ENCODE peak calls at places on chromosome 20, in seven cellular contexts. One of them, this sample, is unnamed.

GRCh38 chr20:4601630-4602296 is 119.9 kb upstream of the PRND start:
- DNase-seq in cardiac muscle cell: no peak
- DNase-seq in AG10803: peak; percentile 61
- DNase-seq in right atrium auricular region: no peak
- DNase-seq in HFFc6: no peak
- DNase-seq in A549: no peak
- DNase-seq in activated CD8-positive, alpha-beta T cell treated with anti-CD3 and anti-CD28 coated beads for 36 hours: no peak
- DNase-seq in this sample: no peak

GRCh38 chr20:5061209-5061608 is 58.5 kb downstream of the PCNA start:
- DNase-seq in cardiac muscle cell: no peak
- DNase-seq in AG10803: no peak
- DNase-seq in right atrium auricular region: no peak
- DNase-seq in HFFc6: peak; percentile 21
- DNase-seq in A549: peak; percentile 59
- DNase-seq in activated CD8-positive, alpha-beta T cell treated with anti-CD3 and anti-CD28 coated beads for 36 hours: no peak
- DNase-seq in this sample: no peak

GRCh38 chr20:57608516-57608915 is 11.7 kb downstream of the ZBP1 start:
- DNase-seq in cardiac muscle cell: no peak
- DNase-seq in AG10803: no peak
- DNase-seq in right atrium auricular region: no peak
- DNase-seq in HFFc6: no peak
- DNase-seq in A549: no peak
- DNase-seq in activated CD8-positive, alpha-beta T cell treated with anti-CD3 and anti-CD28 coated beads for 36 hours: no peak
- DNase-seq in this sample: no peak

GRCh38 chr20:41149679-41150131 is 12.4 kb downstream of the PLCG1 start:
- DNase-seq in cardiac muscle cell: peak; percentile 12
- DNase-seq in AG10803: peak; percentile 47
- DNase-seq in right atrium auricular region: no peak
- DNase-seq in HFFc6: peak; percentile 58
- DNase-seq in A549: no peak
- DNase-seq in activated CD8-positive, alpha-beta T cell treated with anti-CD3 and anti-CD28 coated beads for 36 hours: no peak
- DNase-seq in this sample: no peak

GRCh38 chr20:23659989-23660837 is 22.5 kb upstream of the CST3 start:
- DNase-seq in cardiac muscle cell: peak; percentile 82
- DNase-seq in AG10803: peak; percentile 44
- DNase-seq in right atrium auricular region: no peak
- DNase-seq in HFFc6: no peak
- DNase-seq in A549: no peak
- DNase-seq in activated CD8-positive, alpha-beta T cell treated with anti-CD3 and anti-CD28 coated beads for 36 hours: no peak
- DNase-seq in this sample: peak; percentile 40

GRCh38 chr20:15205719-15206118 is 868.3 kb upstream of the FLRT3 start:
- DNase-seq in cardiac muscle cell: no peak
- DNase-seq in AG10803: peak; percentile 3
- DNase-seq in right atrium auricular region: no peak
- DNase-seq in HFFc6: no peak
- DNase-seq in A549: no peak
- DNase-seq in activated CD8-positive, alpha-beta T cell treated with anti-CD3 and anti-CD28 coated beads for 36 hours: no peak
- DNase-seq in this sample: no peak

GRCh38 chr20:63692436-63693078 is 3.9 kb upstream of the TNFRSF6B start:
- DNase-seq in cardiac muscle cell: no peak
- DNase-seq in AG10803: peak; percentile 44
- DNase-seq in right atrium auricular region: no peak
- DNase-seq in HFFc6: peak; percentile 20
- DNase-seq in A549: no peak
- DNase-seq in activated CD8-positive, alpha-beta T cell treated with anti-CD3 and anti-CD28 coated beads for 36 hours: no peak
- DNase-seq in this sample: no peak

GRCh38 chr20:62607366-62608217 is 34.7 kb upstream of the SLCO4A1 start:
- DNase-seq in cardiac muscle cell: no peak
- DNase-seq in AG10803: no peak
- DNase-seq in right atrium auricular region: no peak
- DNase-seq in HFFc6: no peak
- DNase-seq in A549: no peak
- DNase-seq in activated CD8-positive, alpha-beta T cell treated with anti-CD3 and anti-CD28 coated beads for 36 hours: no peak
- DNase-seq in this sample: no peak

GRCh38 chr20:62641749-62642665 is at the start of gene SLCO4A1:
- DNase-seq in cardiac muscle cell: peak; percentile 55
- DNase-seq in AG10803: no peak
- DNase-seq in right atrium auricular region: no peak
- DNase-seq in HFFc6: peak; percentile 25
- DNase-seq in A549: peak; percentile 81
- DNase-seq in activated CD8-positive, alpha-beta T cell treated with anti-CD3 and anti-CD28 coated beads for 36 hours: peak; percentile 90
- DNase-seq in this sample: no peak

GRCh38 chr20:24796236-24796635 is 152.8 kb upstream of the CST7 start:
- DNase-seq in cardiac muscle cell: no peak
- DNase-seq in AG10803: no peak
- DNase-seq in right atrium auricular region: no peak
- DNase-seq in HFFc6: no peak
- DNase-seq in A549: no peak
- DNase-seq in activated CD8-positive, alpha-beta T cell treated with anti-CD3 and anti-CD28 coated beads for 36 hours: no peak
- DNase-seq in this sample: no peak

GRCh38 chr20:4490595-4491280 is 231.0 kb upstream of the PRND start:
- DNase-seq in cardiac muscle cell: peak; percentile 56
- DNase-seq in AG10803: peak; percentile 81
- DNase-seq in right atrium auricular region: no peak
- DNase-seq in HFFc6: peak; percentile 66
- DNase-seq in A549: no peak
- DNase-seq in activated CD8-positive, alpha-beta T cell treated with anti-CD3 and anti-CD28 coated beads for 36 hours: no peak
- DNase-seq in this sample: no peak

DNA sequence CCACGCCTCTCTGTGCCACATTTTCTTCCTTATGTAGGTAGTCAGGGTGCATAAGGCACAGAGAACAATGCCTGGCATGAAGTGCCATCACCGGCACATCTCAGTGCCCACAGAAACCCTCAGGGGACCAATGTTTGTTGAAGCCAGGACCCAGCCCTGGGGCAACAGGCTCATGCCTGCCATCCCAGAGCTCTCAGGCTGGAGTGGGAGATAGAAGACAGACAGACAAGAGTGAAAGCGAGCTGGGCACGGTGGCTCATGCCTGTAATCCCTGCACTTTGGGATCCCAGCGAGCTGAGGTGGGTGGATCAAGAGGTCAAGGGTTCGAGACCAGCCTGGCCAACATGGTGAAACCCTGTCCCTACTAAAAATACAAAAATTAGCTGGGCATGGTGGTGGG is 13.5 kb downstream of the EFCAB8 start:
- DNase-seq in cardiac muscle cell: no peak
- DNase-seq in AG10803: no peak
- DNase-seq in right atrium auricular region: no peak
- DNase-seq in HFFc6: no peak
- DNase-seq in A549: no peak
- DNase-seq in activated CD8-positive, alpha-beta T cell treated with anti-CD3 and anti-CD28 coated beads for 36 hours: no peak
- DNase-seq in this sample: no peak
- TF ChIP-seq CTCF in cardiac muscle cell: no peak
- TF ChIP-seq CTCF in AG10803: no peak
- TF ChIP-seq CTCF in right atrium auricular region: no peak
- TF ChIP-seq CTCF in HFFc6: no peak
- TF ChIP-seq CTCF in A549: no peak
- TF ChIP-seq CTCF in activated CD8-positive, alpha-beta T cell treated with anti-CD3 and anti-CD28 coated beads for 36 hours: no peak
- TF ChIP-seq CTCF in this sample: no peak

GRCh38 chr20:2005831-2006426 is 12.1 kb upstream of the PDYN start:
- DNase-seq in cardiac muscle cell: peak; percentile 70
- DNase-seq in AG10803: peak; percentile 49
- DNase-seq in right atrium auricular region: no peak
- DNase-seq in HFFc6: peak; percentile 42
- DNase-seq in A549: no peak
- DNase-seq in activated CD8-positive, alpha-beta T cell treated with anti-CD3 and anti-CD28 coated beads for 36 hours: peak; percentile 74
- DNase-seq in this sample: peak; percentile 7
- TF ChIP-seq CTCF in cardiac muscle cell: no peak
- TF ChIP-seq CTCF in AG10803: no peak
- TF ChIP-seq CTCF in right atrium auricular region: no peak
- TF ChIP-seq CTCF in HFFc6: no peak
- TF ChIP-seq CTCF in A549: no peak
- TF ChIP-seq CTCF in activated CD8-positive, alpha-beta T cell treated with anti-CD3 and anti-CD28 coated beads for 36 hours: no peak
- TF ChIP-seq CTCF in this sample: no peak

GRCh38 chr20:50191566-50192363 is 1.1 kb downstream of the CEBPB start:
- DNase-seq in cardiac muscle cell: peak; percentile 59
- DNase-seq in AG10803: peak; percentile 43
- DNase-seq in right atrium auricular region: no peak
- DNase-seq in HFFc6: peak; percentile 24
- DNase-seq in A549: no peak
- DNase-seq in activated CD8-positive, alpha-beta T cell treated with anti-CD3 and anti-CD28 coated beads for 36 hours: peak; percentile 63
- DNase-seq in this sample: no peak
- TF ChIP-seq CTCF in cardiac muscle cell: peak; percentile 20
- TF ChIP-seq CTCF in AG10803: no peak
- TF ChIP-seq CTCF in right atrium auricular region: peak; percentile 33
- TF ChIP-seq CTCF in HFFc6: peak; percentile 72
- TF ChIP-seq CTCF in A549: no peak
- TF ChIP-seq CTCF in activated CD8-positive, alpha-beta T cell treated with anti-CD3 and anti-CD28 coated beads for 36 hours: peak; percentile 62
- TF ChIP-seq CTCF in this sample: no peak

GRCh38 chr20:51377132-51377531 is 165.4 kb downstream of the NFATC2 start:
- DNase-seq in cardiac muscle cell: no peak
- DNase-seq in AG10803: no peak
- DNase-seq in right atrium auricular region: no peak
- DNase-seq in HFFc6: no peak
- DNase-seq in A549: no peak
- DNase-seq in activated CD8-positive, alpha-beta T cell treated with anti-CD3 and anti-CD28 coated beads for 36 hours: no peak
- DNase-seq in this sample: no peak

GRCh38 chr20:51376121-51376520 is 166.4 kb downstream of the NFATC2 start:
- DNase-seq in cardiac muscle cell: no peak
- DNase-seq in AG10803: no peak
- DNase-seq in right atrium auricular region: no peak
- DNase-seq in HFFc6: no peak
- DNase-seq in A549: no peak
- DNase-seq in activated CD8-positive, alpha-beta T cell treated with anti-CD3 and anti-CD28 coated beads for 36 hours: no peak
- DNase-seq in this sample: no peak

GRCh38 chr20:51380401-51381385 is 161.8 kb downstream of the NFATC2 start:
- DNase-seq in cardiac muscle cell: no peak
- DNase-seq in AG10803: no peak
- DNase-seq in right atrium auricular region: no peak
- DNase-seq in HFFc6: no peak
- DNase-seq in A549: no peak
- DNase-seq in activated CD8-positive, alpha-beta T cell treated with anti-CD3 and anti-CD28 coated beads for 36 hours: no peak
- DNase-seq in this sample: no peak

GRCh38 chr20:51379601-51380341 is 162.7 kb downstream of the NFATC2 start:
- DNase-seq in cardiac muscle cell: no peak
- DNase-seq in AG10803: no peak
- DNase-seq in right atrium auricular region: no peak
- DNase-seq in HFFc6: no peak
- DNase-seq in A549: no peak
- DNase-seq in activated CD8-positive, alpha-beta T cell treated with anti-CD3 and anti-CD28 coated beads for 36 hours: no peak
- DNase-seq in this sample: no peak

DNA sequence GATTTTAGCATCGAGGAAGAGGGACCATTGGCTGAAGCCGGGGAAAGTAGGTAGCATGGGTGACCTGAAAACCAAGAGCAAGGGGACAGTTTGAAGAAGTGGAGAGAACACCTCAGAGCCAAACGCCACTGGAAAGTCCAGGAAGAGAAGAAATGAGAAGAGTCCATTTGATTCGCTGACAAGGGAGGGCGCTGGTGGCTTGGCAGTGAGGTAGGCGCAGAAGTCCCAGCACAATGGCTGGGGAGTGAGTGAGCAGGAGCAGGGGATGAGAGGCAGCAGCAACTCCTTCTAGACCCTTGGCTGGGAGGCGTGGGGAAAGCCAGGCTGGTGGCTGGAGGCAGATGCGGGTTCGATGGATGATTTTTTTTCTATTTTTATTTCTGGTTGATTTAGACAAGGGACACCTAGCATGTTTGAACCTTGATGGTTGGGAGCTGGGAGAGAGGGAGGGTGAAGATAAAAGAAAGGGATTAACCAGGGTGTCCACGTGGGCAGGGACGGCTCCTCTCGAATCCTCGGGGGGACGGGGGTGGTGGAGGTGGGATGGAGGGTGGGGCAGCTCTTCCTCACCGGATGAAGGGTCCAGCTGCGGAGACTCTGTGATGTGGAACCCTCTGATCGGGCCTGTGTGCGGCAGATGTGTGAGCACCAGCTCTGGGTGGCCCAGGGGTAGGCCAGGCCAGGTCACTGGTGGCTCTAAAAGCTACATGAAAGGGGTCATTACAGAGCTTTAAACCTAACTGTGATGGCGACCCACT is 164.2 kb downstream of the NFATC2 start:
- DNase-seq in cardiac muscle cell: no peak
- DNase-seq in AG10803: no peak
- DNase-seq in right atrium auricular region: no peak
- DNase-seq in HFFc6: no peak
- DNase-seq in A549: no peak
- DNase-seq in activated CD8-positive, alpha-beta T cell treated with anti-CD3 and anti-CD28 coated beads for 36 hours: peak; percentile 30
- DNase-seq in this sample: no peak
- TF ChIP-seq CTCF in cardiac muscle cell: no peak
- TF ChIP-seq CTCF in AG10803: peak; percentile 23
- TF ChIP-seq CTCF in right atrium auricular region: no peak
- TF ChIP-seq CTCF in HFFc6: no peak
- TF ChIP-seq CTCF in A549: no peak
- TF ChIP-seq CTCF in activated CD8-positive, alpha-beta T cell treated with anti-CD3 and anti-CD28 coated beads for 36 hours: peak; percentile 25
- TF ChIP-seq CTCF in this sample: no peak

GRCh38 chr20:12203981-12204380 is 286.3 kb downstream of the BTBD3 start:
- DNase-seq in cardiac muscle cell: no peak
- DNase-seq in AG10803: no peak
- DNase-seq in right atrium auricular region: no peak
- DNase-seq in HFFc6: no peak
- DNase-seq in A549: no peak
- DNase-seq in activated CD8-positive, alpha-beta T cell treated with anti-CD3 and anti-CD28 coated beads for 36 hours: no peak
- DNase-seq in this sample: no peak

GRCh38 chr20:12210591-12210990 is 292.9 kb downstream of the BTBD3 start:
- DNase-seq in cardiac muscle cell: no peak
- DNase-seq in AG10803: no peak
- DNase-seq in right atrium auricular region: no peak
- DNase-seq in HFFc6: no peak
- DNase-seq in A549: no peak
- DNase-seq in activated CD8-positive, alpha-beta T cell treated with anti-CD3 and anti-CD28 coated beads for 36 hours: no peak
- DNase-seq in this sample: no peak

GRCh38 chr20:12203399-12203798 is 285.7 kb downstream of the BTBD3 start:
- DNase-seq in cardiac muscle cell: no peak
- DNase-seq in AG10803: no peak
- DNase-seq in right atrium auricular region: no peak
- DNase-seq in HFFc6: no peak
- DNase-seq in A549: no peak
- DNase-seq in activated CD8-positive, alpha-beta T cell treated with anti-CD3 and anti-CD28 coated beads for 36 hours: no peak
- DNase-seq in this sample: no peak

DNA sequence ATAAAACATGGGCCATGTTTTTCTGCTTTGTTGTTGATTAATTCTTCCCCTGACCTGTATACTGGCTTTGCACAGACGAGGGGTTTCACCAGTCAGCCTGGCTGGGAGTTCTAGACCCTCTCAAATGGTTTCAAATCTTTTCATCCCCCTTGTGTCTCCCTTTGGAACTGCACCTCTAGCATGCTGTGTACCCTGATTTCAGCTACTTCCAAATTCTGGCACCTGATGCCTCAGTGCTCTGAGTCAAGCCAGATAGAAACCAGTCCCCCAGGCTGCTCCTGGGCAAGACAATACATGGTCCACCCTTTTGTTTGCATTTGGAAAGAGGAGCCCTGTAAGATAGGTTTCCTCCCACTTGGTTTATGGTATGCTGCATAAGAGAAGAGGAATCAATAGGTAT is 290.2 kb downstream of the BTBD3 start:
- DNase-seq in cardiac muscle cell: peak; percentile 72
- DNase-seq in AG10803: peak; percentile 34
- DNase-seq in right atrium auricular region: no peak
- DNase-seq in HFFc6: no peak
- DNase-seq in A549: peak; percentile 6
- DNase-seq in activated CD8-positive, alpha-beta T cell treated with anti-CD3 and anti-CD28 coated beads for 36 hours: peak; percentile 3
- DNase-seq in this sample: no peak
- TF ChIP-seq CTCF in cardiac muscle cell: peak; percentile 82
- TF ChIP-seq CTCF in AG10803: peak; percentile 89
- TF ChIP-seq CTCF in right atrium auricular region: peak; percentile 60
- TF ChIP-seq CTCF in HFFc6: peak; percentile 69
- TF ChIP-seq CTCF in A549: no peak
- TF ChIP-seq CTCF in activated CD8-positive, alpha-beta T cell treated with anti-CD3 and anti-CD28 coated beads for 36 hours: peak; percentile 42
- TF ChIP-seq CTCF in this sample: peak; percentile 69

This sample was measured in AG09319.